ENCODE peak calls at places on chromosomes 16 and 17, in six cellular contexts. B is Caco-2; X is astrocyte of the spinal cord; Z is prostate gland; Y is effector memory CD4-positive, alpha-beta T cell; M is OCI-LY7. U is an unnamed sample.

GRCh38 chr16:354286-354881 is 1.9 kb upstream of the AXIN1 start:
- DNase-seq in M (no peak), Z (peak; percentile 54), Y (no peak), X (no peak), B (no peak), U (no peak)

GRCh38 chr17:33667052-33667509 is 374.0 kb upstream of the ASIC2 start:
- DNase-seq in X (no peak), B (no peak), Y (peak; percentile 8), M (no peak), Z (no peak), U (no peak)

GRCh38 chr16:85587763-85588474 is 25.2 kb upstream of the GSE1 start:
- DNase-seq in B (no peak), Y (no peak), Z (no peak), X (no peak), M (no peak), U (no peak)

GRCh38 chr16:4298761-4299522 is 16.9 kb upstream of the GLIS2 start:
- DNase-seq in X (peak; percentile 91), Y (no peak), B (peak; percentile 89), M (no peak), Z (peak; percentile 69), U (peak; percentile 65)

GRCh38 chr17:38603786-38604478 is 1.8 kb downstream of the SRCIN1 start:
- DNase-seq in B (no peak), X (no peak), M (no peak), Y (no peak), Z (no peak), U (no peak)

GRCh38 chr17:65797809-65798208 is 236.4 kb upstream of the AXIN2 start:
- DNase-seq in Z (no peak), Y (peak; percentile 1), X (no peak), M (peak; percentile 16), B (peak; percentile 14), U (no peak)

GRCh38 chr16:760498-761343 is at the start of gene MSLN:
- DNase-seq in Y (no peak), Z (no peak), B (no peak), M (no peak), X (no peak), U (no peak)

GRCh38 chr17:47077576-47077975 is 98.5 kb upstream of the RPRML start:
- DNase-seq in X (peak; percentile 46), B (no peak), Z (no peak), M (no peak), Y (no peak), U (no peak)

GRCh38 chr16:84604477-84605013 is 13.3 kb downstream of the COTL1 start:
- DNase-seq in M (no peak), Y (no peak), X (no peak), Z (no peak), B (no peak), U (no peak)

DNA sequence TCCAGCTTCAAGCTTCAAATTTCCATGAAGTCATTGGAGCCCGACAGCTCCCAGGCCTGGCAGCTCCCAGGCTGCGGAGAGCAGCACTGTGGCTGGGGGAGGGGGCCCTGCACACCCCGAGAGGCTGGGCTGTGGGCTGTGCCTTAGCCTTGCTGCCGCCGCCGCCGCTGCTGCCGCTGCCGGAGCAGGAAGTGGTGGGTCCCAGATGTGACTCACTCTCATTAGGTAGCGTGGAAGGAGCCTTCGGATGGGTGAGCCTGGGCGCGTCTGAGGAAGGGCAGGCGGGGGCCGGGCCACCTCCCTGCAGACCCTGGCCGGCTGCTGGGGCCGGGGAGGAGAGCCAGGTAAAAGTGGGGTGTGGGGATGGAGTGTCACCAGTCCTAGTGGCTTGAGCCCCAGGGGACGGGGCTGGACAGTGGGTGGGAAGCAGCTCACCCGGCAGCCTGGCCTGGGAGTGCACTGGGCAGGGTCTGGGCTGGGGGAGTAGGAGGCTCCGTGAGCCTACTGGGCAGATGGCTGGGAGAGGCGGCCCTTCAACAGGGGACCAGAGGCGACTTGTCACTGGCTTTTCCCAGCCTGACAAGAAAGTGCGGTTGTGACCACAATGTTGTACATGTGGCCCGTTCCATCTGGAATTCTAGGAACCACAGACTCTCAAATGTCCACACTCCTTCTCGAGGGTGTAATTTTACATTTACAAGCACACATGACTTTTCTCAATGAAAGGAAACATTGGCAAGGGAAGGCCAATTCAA is at the start of gene ADCY7:
- DNase-seq in M (peak; percentile 85), X (peak; percentile 86), Z (no peak), Y (peak; percentile 71), B (no peak), U (peak; percentile 66)
- H3K4me3 ChIP-seq in M (peak within 1 kb of the TSS; percentile 76), X (peak within 1 kb of the TSS; percentile 33), Z (no peak within 1 kb of the TSS), Y (peak within 1 kb of the TSS; percentile 83), B (no peak within 1 kb of the TSS), U (peak within 1 kb of the TSS; percentile 50)

DNA sequence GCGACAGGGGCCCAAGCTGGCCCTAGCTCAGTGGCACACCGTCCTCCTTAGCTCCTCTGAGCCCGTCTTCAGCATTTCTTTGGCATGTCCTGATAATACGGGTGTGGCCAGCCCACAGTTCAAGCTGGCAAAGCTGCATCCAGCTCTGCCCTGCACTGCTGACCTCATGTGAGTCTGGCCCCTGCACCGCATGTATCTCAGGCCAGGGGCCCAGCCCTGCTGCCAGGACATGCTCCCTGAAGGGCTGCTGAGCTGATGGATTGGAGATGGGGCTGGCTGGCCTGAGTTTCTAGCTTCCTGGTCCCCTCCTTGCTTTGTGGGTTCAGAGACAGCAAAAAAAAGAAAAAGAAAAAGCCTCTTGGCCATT is 2.4 kb downstream of the DOC2B start:
- DNase-seq in Z (no peak), B (no peak), Y (no peak), X (no peak), M (no peak), U (no peak)
- H3K4me3 ChIP-seq in Z (no peak overlapping the region), B (no peak overlapping the region), Y (no peak overlapping the region), X (no peak overlapping the region), M (no peak overlapping the region), U (no peak overlapping the region)

GRCh38 chr16:8957061-8957392 is 6.7 kb downstream of the USP7 start:
- DNase-seq in Z (no peak), Y (no peak), B (no peak), M (no peak), X (no peak), U (no peak)

GRCh38 chr16:8956265-8957060 is 7.2 kb downstream of the USP7 start:
- DNase-seq in Y (no peak), X (no peak), M (no peak), B (no peak), Z (no peak), U (no peak)

GRCh38 chr16:8955828-8956227 is 7.9 kb downstream of the USP7 start:
- DNase-seq in M (no peak), B (no peak), Z (no peak), X (no peak), Y (no peak), U (no peak)

GRCh38 chr16:8958344-8958808 is 5.3 kb downstream of the USP7 start:
- DNase-seq in M (peak; percentile 33), B (no peak), X (peak; percentile 42), Y (peak; percentile 25), Z (no peak), U (peak; percentile 11)

GRCh38 chr16:8957509-8958157 is 6.1 kb downstream of the USP7 start:
- DNase-seq in M (no peak), Z (no peak), B (no peak), Y (no peak), X (no peak), U (no peak)
- H3K4me3 ChIP-seq in M (peak overlapping the region; percentile 16), Z (no peak overlapping the region), B (no peak overlapping the region), Y (peak overlapping the region; percentile 36), X (no peak overlapping the region), U (no peak overlapping the region)

GRCh38 chr17:72406501-72406900 is 285.7 kb downstream of the SOX9 start:
- DNase-seq in X (no peak), M (no peak), B (no peak), Z (no peak), Y (no peak), U (no peak)
- H3K4me3 ChIP-seq in X (no peak overlapping the region), M (no peak overlapping the region), B (no peak overlapping the region), Z (no peak overlapping the region), Y (no peak overlapping the region), U (no peak overlapping the region)

GRCh38 chr17:2183346-2183745 is 120.2 kb downstream of the SMG6 start:
- DNase-seq in X (no peak), M (no peak), Y (no peak), Z (no peak), B (no peak), U (no peak)

GRCh38 chr17:2181206-2181983 is 122.2 kb downstream of the SMG6 start:
- DNase-seq in X (peak; percentile 96), Z (no peak), M (no peak), Y (no peak), B (peak; percentile 41), U (peak; percentile 84)

GRCh38 chr17:2179615-2180295 is 123.8 kb downstream of the SMG6 start:
- DNase-seq in M (no peak), Y (no peak), B (no peak), Z (peak; percentile 51), X (peak; percentile 98), U (peak; percentile 99)

GRCh38 chr17:2178798-2179505 is 124.0 kb downstream of the HIC1 start:
- DNase-seq in B (no peak), Y (no peak), M (no peak), X (no peak), Z (no peak), U (no peak)

GRCh38 chr17:2180768-2181167 is 122.8 kb downstream of the SMG6 start:
- DNase-seq in M (no peak), X (no peak), Z (no peak), B (no peak), Y (no peak), U (no peak)
- H3K4me3 ChIP-seq in M (no peak overlapping the region), X (no peak overlapping the region), Z (no peak overlapping the region), B (no peak overlapping the region), Y (no peak overlapping the region), U (no peak overlapping the region)

GRCh38 chr17:2649191-2649590 is 55.7 kb downstream of the PAFAH1B1 start:
- DNase-seq in B (no peak), M (no peak), Y (no peak), X (no peak), Z (no peak), U (no peak)

GRCh38 chr17:2644971-2645370 is 51.5 kb downstream of the PAFAH1B1 start:
- DNase-seq in Y (no peak), Z (no peak), X (no peak), M (no peak), B (no peak), U (no peak)

DNA sequence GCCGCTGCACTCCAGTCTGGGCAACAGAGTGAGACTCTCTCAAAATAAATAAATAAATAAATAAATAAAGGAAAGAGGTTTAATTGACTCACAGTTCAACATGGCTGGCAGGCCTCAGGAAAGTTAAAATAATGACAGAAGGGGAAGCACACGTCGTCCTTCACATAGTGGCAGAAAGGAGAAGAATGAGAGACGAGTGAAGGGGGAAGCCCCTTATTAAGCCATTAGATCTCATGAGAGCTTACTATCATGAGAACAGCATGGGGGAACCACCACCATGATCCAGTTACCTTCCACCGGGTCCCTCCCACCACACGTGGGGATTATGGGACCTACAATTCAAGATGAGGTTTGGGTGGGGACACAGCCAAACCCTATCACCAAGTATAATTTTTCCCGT is 54.5 kb downstream of the PAFAH1B1 start:
- DNase-seq in X (no peak), Y (no peak), Z (no peak), B (no peak), M (no peak), U (no peak)
- H3K4me3 ChIP-seq in X (no peak overlapping the region), Y (no peak overlapping the region), Z (no peak overlapping the region), B (no peak overlapping the region), M (no peak overlapping the region), U (no peak overlapping the region)

GRCh38 chr17:57811633-57812280 is 38.1 kb downstream of the MRPS23 start:
- DNase-seq in X (no peak), B (peak; percentile 24), Z (no peak), M (no peak), Y (no peak), U (no peak)
- H3K4me3 ChIP-seq in X (no peak overlapping the region), B (no peak overlapping the region), Z (no peak overlapping the region), M (no peak overlapping the region), Y (no peak overlapping the region), U (no peak overlapping the region)

U was measured in skeletal muscle cell.